ENCODE peak calls at places on chromosomes 7 and 10, in eight cellular contexts. T is cardiac muscle cell; R is midbrain; N is HCEC 1CT; M is Caki2; K is stimulated activated naive CD8-positive, alpha-beta T cell treated with anti-CD3 and anti-CD28 coated beads, Interleukin-15, Interleukin-2, amounts not matched to agents 100 U/mL and 50 U/mL, for 24 hours; Z is upper lobe of right lung; H is adrenal gland. O is an unnamed sample.
A peak's percentile ranks its signal among the peaks of the same experiment; 100 is the strongest.

GRCh38 chr7:103576616-103577015 is 130.6 kb upstream of the SLC26A5 start:
- DNase-seq in K (no peak), M (no peak), N (no peak), Z (no peak), T (no peak), H (no peak), R (no peak), O (no peak)

GRCh38 chr10:48414778-48415177 is 108.3 kb downstream of the MAPK8 start:
- DNase-seq in M (no peak), N (peak; percentile 70), H (no peak), T (no peak), Z (no peak), R (no peak), K (no peak), O (no peak)

GRCh38 chr7:66138994-66139752 is 24.5 kb downstream of the CRCP start:
- DNase-seq in R (no peak), T (no peak), K (no peak), Z (no peak), M (no peak), H (no peak), N (no peak), O (no peak)

GRCh38 chr7:75987026-75987804 is 7.2 kb downstream of the TMEM120A start:
- DNase-seq in K (no peak), M (no peak), R (no peak), Z (peak; percentile 64), H (peak; percentile 49), N (no peak), T (no peak), O (peak; percentile 70)

GRCh38 chr10:36779238-36779846 is 346.1 kb upstream of the ANKRD30A start:
- DNase-seq in H (peak; percentile 31), N (peak; percentile 70), Z (no peak), K (no peak), T (peak; percentile 84), M (peak; percentile 61), R (peak; percentile 82), O (no peak)

GRCh38 chr7:1188720-1189294 is 28.8 kb upstream of the ZFAND2A start:
- DNase-seq in N (no peak), Z (no peak), R (no peak), M (no peak), K (no peak), H (no peak), T (no peak), O (no peak)

GRCh38 chr7:12066561-12066960 is 144.5 kb upstream of the TMEM106B start:
- DNase-seq in M (peak; percentile 92), Z (no peak), T (no peak), K (no peak), N (peak; percentile 20), R (no peak), H (no peak), O (no peak)

GRCh38 chr10:34758447-34758996 is 56.6 kb downstream of the PARD3 start:
- DNase-seq in M (peak; percentile 97), T (peak; percentile 44), R (no peak), H (no peak), N (peak; percentile 96), Z (no peak), K (no peak), O (no peak)

GRCh38 chr7:157404845-157405481 is 68.2 kb downstream of the DNAJB6 start:
- DNase-seq in M (peak; percentile 72), T (peak; percentile 95), R (no peak), N (peak; percentile 29), H (peak; percentile 96), K (peak; percentile 62), Z (peak; percentile 63), O (peak; percentile 78)

GRCh38 chr7:33880787-33881186 is 24.6 kb upstream of the BMPER start:
- DNase-seq in N (peak; percentile 82), R (no peak), H (no peak), M (no peak), T (no peak), Z (no peak), K (no peak), O (no peak)

O was measured in spleen.